ENCODE peak calls at places on chromosomes 3 and 15, in six cellular contexts. One of them, this sample, is unnamed.

GRCh38 chr3:164641071-164641470 is 437.2 kb downstream of the SI start:
- DNase-seq in right lobe of liver: no peak
- DNase-seq in lower lobe of right lung: no peak
- DNase-seq in right atrium auricular region: no peak
- DNase-seq in sigmoid colon: no peak
- DNase-seq in thoracic aorta: no peak
- DNase-seq in this sample: no peak

GRCh38 chr3:43373588-43373935 is 87.2 kb downstream of the SNRK start:
- DNase-seq in right lobe of liver: no peak
- DNase-seq in lower lobe of right lung: no peak
- DNase-seq in right atrium auricular region: no peak
- DNase-seq in sigmoid colon: no peak
- DNase-seq in thoracic aorta: no peak
- DNase-seq in this sample: peak

GRCh38 chr3:150783334-150783733 is 20.4 kb upstream of the SIAH2 start:
- DNase-seq in right lobe of liver: no peak
- DNase-seq in lower lobe of right lung: no peak
- DNase-seq in right atrium auricular region: no peak
- DNase-seq in sigmoid colon: no peak
- DNase-seq in thoracic aorta: no peak
- DNase-seq in this sample: peak

GRCh38 chr15:49103002-49103401 is 52.4 kb downstream of the COPS2 start:
- DNase-seq in right lobe of liver: no peak
- DNase-seq in lower lobe of right lung: no peak
- DNase-seq in right atrium auricular region: no peak
- DNase-seq in sigmoid colon: no peak
- DNase-seq in thoracic aorta: no peak
- DNase-seq in this sample: peak

GRCh38 chr3:140469491-140469890 is 208.4 kb upstream of the TRIM42 start:
- DNase-seq in right lobe of liver: no peak
- DNase-seq in lower lobe of right lung: no peak
- DNase-seq in right atrium auricular region: no peak
- DNase-seq in sigmoid colon: no peak
- DNase-seq in thoracic aorta: no peak
- DNase-seq in this sample: no peak

GRCh38 chr3:150449169-150449721 is 41.1 kb downstream of the TSC22D2 start:
- DNase-seq in right lobe of liver: no peak
- DNase-seq in lower lobe of right lung: no peak
- DNase-seq in right atrium auricular region: no peak
- DNase-seq in sigmoid colon: no peak
- DNase-seq in thoracic aorta: no peak
- DNase-seq in this sample: peak

GRCh38 chr15:56839099-56839498 is 79.3 kb upstream of the TCF12 start:
- DNase-seq in right lobe of liver: no peak
- DNase-seq in lower lobe of right lung: no peak
- DNase-seq in right atrium auricular region: no peak
- DNase-seq in sigmoid colon: no peak
- DNase-seq in thoracic aorta: no peak
- DNase-seq in this sample: no peak

GRCh38 chr3:65425880-65426279 is 612.8 kb downstream of the MAGI1 start:
- DNase-seq in right lobe of liver: no peak
- DNase-seq in lower lobe of right lung: no peak
- DNase-seq in right atrium auricular region: no peak
- DNase-seq in sigmoid colon: no peak
- DNase-seq in thoracic aorta: no peak
- DNase-seq in this sample: peak

GRCh38 chr3:13420051-13420816 is at the start of gene NUP210:
- DNase-seq in right lobe of liver: peak
- DNase-seq in lower lobe of right lung: peak
- DNase-seq in right atrium auricular region: no peak
- DNase-seq in sigmoid colon: no peak
- DNase-seq in thoracic aorta: no peak
- DNase-seq in this sample: no peak

GRCh38 chr15:72271895-72272212 is 500 bp downstream of the PARP6 start:
- DNase-seq in right lobe of liver: no peak
- DNase-seq in lower lobe of right lung: no peak
- DNase-seq in right atrium auricular region: peak
- DNase-seq in sigmoid colon: no peak
- DNase-seq in thoracic aorta: no peak
- DNase-seq in this sample: peak

GRCh38 chr3:150227839-150228238 is 180.3 kb upstream of the TSC22D2 start:
- DNase-seq in right lobe of liver: no peak
- DNase-seq in lower lobe of right lung: no peak
- DNase-seq in right atrium auricular region: no peak
- DNase-seq in sigmoid colon: no peak
- DNase-seq in thoracic aorta: peak
- DNase-seq in this sample: peak

GRCh38 chr3:63333815-63334214 is 55.7 kb downstream of the SYNPR start:
- DNase-seq in right lobe of liver: no peak
- DNase-seq in lower lobe of right lung: no peak
- DNase-seq in right atrium auricular region: no peak
- DNase-seq in sigmoid colon: no peak
- DNase-seq in thoracic aorta: no peak
- DNase-seq in this sample: peak

GRCh38 chr15:84736375-84736774 is 12.0 kb upstream of the ZNF592 start:
- DNase-seq in right lobe of liver: no peak
- DNase-seq in lower lobe of right lung: no peak
- DNase-seq in right atrium auricular region: no peak
- DNase-seq in sigmoid colon: no peak
- DNase-seq in thoracic aorta: no peak
- DNase-seq in this sample: no peak

GRCh38 chr15:35963316-35963715 is 417.4 kb upstream of the DPH6 start:
- DNase-seq in right lobe of liver: no peak
- DNase-seq in lower lobe of right lung: no peak
- DNase-seq in right atrium auricular region: no peak
- DNase-seq in sigmoid colon: no peak
- DNase-seq in thoracic aorta: no peak
- DNase-seq in this sample: no peak

GRCh38 chr3:157045238-157045860 is 114.6 kb downstream of the CCNL1 start:
- DNase-seq in right lobe of liver: no peak
- DNase-seq in lower lobe of right lung: no peak
- DNase-seq in right atrium auricular region: no peak
- DNase-seq in sigmoid colon: peak
- DNase-seq in thoracic aorta: no peak
- DNase-seq in this sample: no peak

GRCh38 chr3:125143538-125143937 is 69.0 kb downstream of the SLC12A8 start:
- DNase-seq in right lobe of liver: no peak
- DNase-seq in lower lobe of right lung: no peak
- DNase-seq in right atrium auricular region: no peak
- DNase-seq in sigmoid colon: no peak
- DNase-seq in thoracic aorta: no peak
- DNase-seq in this sample: no peak

GRCh38 chr15:72237286-72238224 is 6.6 kb upstream of the PKM start:
- DNase-seq in right lobe of liver: no peak
- DNase-seq in lower lobe of right lung: peak
- DNase-seq in right atrium auricular region: peak
- DNase-seq in sigmoid colon: peak
- DNase-seq in thoracic aorta: peak
- DNase-seq in this sample: peak

GRCh38 chr15:100093211-100094126 is 248.3 kb downstream of the ADAMTS17 start:
- DNase-seq in right lobe of liver: no peak
- DNase-seq in lower lobe of right lung: no peak
- DNase-seq in right atrium auricular region: no peak
- DNase-seq in sigmoid colon: peak
- DNase-seq in thoracic aorta: no peak
- DNase-seq in this sample: peak

DNA sequence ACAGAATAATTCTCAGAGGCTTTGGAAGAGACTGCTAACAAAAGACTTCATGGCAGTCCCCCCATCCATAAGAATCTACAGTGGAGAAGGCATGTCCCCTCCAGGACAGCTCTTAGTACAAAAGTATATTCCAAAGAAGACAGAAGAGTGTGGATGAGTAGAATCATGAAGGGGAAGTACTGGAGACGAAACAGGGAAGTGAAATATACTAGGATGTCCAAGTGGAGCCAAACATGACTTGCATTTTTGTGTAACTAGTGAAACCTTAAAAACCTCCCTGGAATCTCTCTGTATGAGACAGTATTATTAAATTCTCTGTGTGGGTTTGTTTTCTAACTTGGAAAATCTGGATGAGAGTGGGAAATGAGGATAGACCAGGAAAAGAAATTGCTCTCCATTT is 312.4 kb downstream of the RSL24D1 start:
- DNase-seq in right lobe of liver: no peak
- DNase-seq in lower lobe of right lung: no peak
- DNase-seq in right atrium auricular region: no peak
- DNase-seq in sigmoid colon: no peak
- DNase-seq in thoracic aorta: no peak
- DNase-seq in this sample: no peak
- H3K4me3 ChIP-seq in right lobe of liver: no peak
- H3K4me3 ChIP-seq in lower lobe of right lung: no peak
- H3K4me3 ChIP-seq in right atrium auricular region: no peak
- H3K4me3 ChIP-seq in sigmoid colon: no peak
- H3K4me3 ChIP-seq in thoracic aorta: no peak
- H3K4me3 ChIP-seq in this sample: no peak

DNA sequence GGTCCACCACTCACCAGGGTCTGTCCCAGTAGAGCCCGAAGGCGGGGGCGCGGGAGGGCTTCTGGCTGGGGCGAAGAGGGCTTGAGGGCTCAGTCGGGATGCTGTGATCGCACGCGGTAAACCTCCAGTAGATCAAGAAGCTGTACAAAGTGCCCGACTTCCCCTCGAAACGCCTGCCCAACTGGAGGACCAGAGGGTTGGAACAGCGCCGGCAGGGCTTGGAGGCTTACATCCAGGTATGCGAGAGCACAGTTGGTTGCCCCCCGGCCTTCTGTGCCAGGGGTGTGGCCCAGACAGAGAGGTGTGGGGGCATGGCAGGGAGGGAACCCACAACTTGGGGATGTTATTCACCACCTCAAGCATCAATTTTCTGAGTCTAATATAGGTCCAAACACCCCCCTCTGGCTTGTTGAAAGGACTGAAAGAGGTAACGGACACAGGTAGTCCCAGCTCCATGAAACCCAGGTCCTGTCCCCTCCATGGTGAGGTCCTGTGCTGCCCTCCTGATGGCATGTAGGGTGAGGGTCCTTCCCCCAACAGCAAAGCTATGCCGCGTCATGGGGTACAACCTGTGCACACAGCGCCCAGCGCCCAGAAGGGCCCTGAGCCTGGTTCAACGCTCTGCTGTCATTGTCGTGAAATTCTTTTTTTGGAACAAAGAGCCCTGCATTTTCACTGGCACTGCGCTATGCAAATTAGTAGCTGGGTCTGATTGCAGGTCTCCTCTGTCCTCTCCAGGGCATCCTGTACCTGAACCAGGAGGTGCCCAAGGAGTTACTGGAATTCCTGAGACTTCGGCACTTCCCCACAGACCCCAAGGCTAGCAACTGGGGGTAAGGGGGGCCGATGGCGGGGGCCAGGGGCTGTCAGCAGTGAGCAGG is 1.2 kb downstream of the SNX22 start:
- DNase-seq in right lobe of liver: peak
- DNase-seq in lower lobe of right lung: peak
- DNase-seq in right atrium auricular region: no peak
- DNase-seq in sigmoid colon: no peak
- DNase-seq in thoracic aorta: no peak
- DNase-seq in this sample: no peak
- H3K4me3 ChIP-seq in right lobe of liver: peak
- H3K4me3 ChIP-seq in lower lobe of right lung: peak
- H3K4me3 ChIP-seq in right atrium auricular region: peak
- H3K4me3 ChIP-seq in sigmoid colon: peak
- H3K4me3 ChIP-seq in thoracic aorta: peak
- H3K4me3 ChIP-seq in this sample: no peak

DNA sequence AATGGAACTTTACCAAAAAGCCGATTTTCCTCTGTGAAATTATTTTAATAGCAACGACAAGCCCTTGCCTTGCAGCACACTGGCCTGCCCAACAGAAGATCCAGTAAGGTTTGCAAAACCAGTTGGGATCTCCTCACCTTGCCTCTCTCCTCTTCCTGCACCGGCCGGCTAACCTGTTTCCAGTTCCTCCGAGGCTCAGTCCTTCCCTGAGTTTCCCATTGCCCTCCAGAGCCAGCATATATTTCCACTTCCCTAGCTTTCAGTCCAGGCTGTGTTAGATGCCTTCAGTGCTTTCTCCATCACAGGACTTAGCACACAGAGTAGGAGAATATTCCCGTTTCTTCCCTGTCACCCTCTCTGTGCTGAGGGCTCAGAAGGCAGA is 60.3 kb downstream of the NOX5 start:
- DNase-seq in right lobe of liver: no peak
- DNase-seq in lower lobe of right lung: no peak
- DNase-seq in right atrium auricular region: no peak
- DNase-seq in sigmoid colon: peak
- DNase-seq in thoracic aorta: no peak
- DNase-seq in this sample: no peak
- H3K4me3 ChIP-seq in right lobe of liver: peak
- H3K4me3 ChIP-seq in lower lobe of right lung: peak
- H3K4me3 ChIP-seq in right atrium auricular region: peak
- H3K4me3 ChIP-seq in sigmoid colon: peak
- H3K4me3 ChIP-seq in thoracic aorta: peak
- H3K4me3 ChIP-seq in this sample: peak

GRCh38 chr3:169666501-169667379 is 3.2 kb upstream of the MECOM start:
- DNase-seq in right lobe of liver: no peak
- DNase-seq in lower lobe of right lung: peak
- DNase-seq in right atrium auricular region: no peak
- DNase-seq in sigmoid colon: peak
- DNase-seq in thoracic aorta: no peak
- DNase-seq in this sample: no peak

GRCh38 chr3:169666079-169666436 is 2.5 kb upstream of the MECOM start:
- DNase-seq in right lobe of liver: no peak
- DNase-seq in lower lobe of right lung: no peak
- DNase-seq in right atrium auricular region: no peak
- DNase-seq in sigmoid colon: no peak
- DNase-seq in thoracic aorta: no peak
- DNase-seq in this sample: no peak

GRCh38 chr3:169662215-169663070 is 1.1 kb downstream of the MECOM start:
- DNase-seq in right lobe of liver: peak
- DNase-seq in lower lobe of right lung: peak
- DNase-seq in right atrium auricular region: no peak
- DNase-seq in sigmoid colon: no peak
- DNase-seq in thoracic aorta: peak
- DNase-seq in this sample: peak

GRCh38 chr3:169665264-169666078 is 2.0 kb upstream of the MECOM start:
- DNase-seq in right lobe of liver: no peak
- DNase-seq in lower lobe of right lung: no peak
- DNase-seq in right atrium auricular region: no peak
- DNase-seq in sigmoid colon: no peak
- DNase-seq in thoracic aorta: no peak
- DNase-seq in this sample: no peak

DNA sequence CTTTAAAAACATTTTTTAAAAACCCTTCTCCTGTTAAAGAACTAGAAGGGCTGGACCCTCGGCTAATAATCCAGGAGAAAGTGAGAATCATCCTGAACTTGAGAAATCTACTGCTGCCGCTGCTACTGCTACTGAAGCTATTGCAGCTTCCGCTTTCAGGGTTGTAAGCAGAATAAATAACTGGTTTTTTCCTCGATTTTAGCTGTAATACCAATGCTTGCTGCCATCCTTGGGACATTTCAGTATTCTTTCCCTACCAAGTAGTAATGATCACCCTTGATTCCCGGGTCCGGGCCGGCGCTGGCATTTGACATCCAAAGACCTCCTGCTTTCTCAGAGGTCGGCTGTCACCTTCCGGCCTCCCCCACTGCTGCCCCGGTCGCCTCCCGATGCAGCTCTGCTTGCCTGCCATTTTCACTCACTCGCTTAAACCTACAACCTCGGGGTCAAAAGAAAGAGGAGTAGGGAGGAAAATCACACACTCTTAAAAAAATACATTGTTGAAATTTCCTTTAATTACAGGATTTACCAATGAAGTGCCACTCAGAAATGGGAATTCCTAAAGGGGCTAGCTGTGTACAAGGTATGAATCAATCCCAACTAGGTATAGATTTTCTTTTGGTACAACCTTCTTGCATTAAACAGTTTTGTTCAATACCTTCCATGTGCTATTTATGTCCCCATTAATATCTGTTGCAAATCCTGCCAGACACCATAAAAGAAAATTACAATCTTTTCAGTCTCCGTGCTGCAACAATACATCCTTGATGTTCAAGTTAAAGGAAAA is 715 bp upstream of the MECOM start:
- DNase-seq in right lobe of liver: peak
- DNase-seq in lower lobe of right lung: peak
- DNase-seq in right atrium auricular region: no peak
- DNase-seq in sigmoid colon: no peak
- DNase-seq in thoracic aorta: no peak
- DNase-seq in this sample: peak
- H3K4me3 ChIP-seq in right lobe of liver: no peak
- H3K4me3 ChIP-seq in lower lobe of right lung: peak
- H3K4me3 ChIP-seq in right atrium auricular region: peak
- H3K4me3 ChIP-seq in sigmoid colon: peak
- H3K4me3 ChIP-seq in thoracic aorta: peak
- H3K4me3 ChIP-seq in this sample: peak

This sample was measured in fibroblast of pulmonary artery.